ENCODE peak calls at places on chromosomes 7 and 10, in five cellular contexts. K is fibroblast of lung, I is heart left ventricle, E is lower lobe of right lung, H is H9. X is an unnamed sample.

GRCh38 chr7:100874577-100875355 is at the start of gene SRRT:
- DNase-seq in K (peak; percentile 96), I (peak; percentile 99), E (peak; percentile 99), H (peak; percentile 97), X (peak; percentile 100)

GRCh38 chr7:3028767-3029111 is 14.9 kb downstream of the CARD11 start:
- DNase-seq in K (no peak), I (no peak), E (no peak), H (no peak), X (no peak)

GRCh38 chr10:124063736-124064135 is 29.7 kb downstream of the CHST15 start:
- DNase-seq in K (peak; percentile 92), I (no peak), E (no peak), H (no peak), X (peak; percentile 44)

GRCh38 chr7:41425926-41426325 is 277.0 kb downstream of the INHBA start:
- DNase-seq in K (peak; percentile 90), I (no peak), E (no peak), H (no peak), X (no peak)

GRCh38 chr10:56583316-56583715 is 222.3 kb upstream of the ZWINT start:
- DNase-seq in K (no peak), I (no peak), E (no peak), H (no peak), X (no peak)

GRCh38 chr7:6652446-6653011 is 15.4 kb downstream of the ZNF316 start:
- DNase-seq in K (no peak), I (no peak), E (no peak), H (no peak), X (peak; percentile 37)

GRCh38 chr10:44963772-44964633 is 4.4 kb downstream of the RASSF4 start:
- DNase-seq in K (peak; percentile 34), I (peak; percentile 66), E (peak; percentile 85), H (peak; percentile 48), X (peak; percentile 88)

GRCh38 chr7:111238891-111239290 is 148.0 kb downstream of the LRRN3 start:
- DNase-seq in K (peak; percentile 79), I (no peak), E (no peak), H (no peak), X (no peak)

GRCh38 chr10:127040756-127041155 is 135.5 kb downstream of the DOCK1 start:
- DNase-seq in K (peak; percentile 3), I (no peak), E (no peak), H (no peak), X (no peak)

GRCh38 chr7:66052447-66052846 is 23.2 kb upstream of the ASL start:
- DNase-seq in K (no peak), I (no peak), E (no peak), H (no peak), X (no peak)

GRCh38 chr7:100483101-100483727 is 513 bp upstream of the NYAP1 start:
- DNase-seq in K (no peak), I (peak; percentile 67), E (peak; percentile 81), H (peak; percentile 76), X (peak; percentile 68)

GRCh38 chr7:26510226-26510957 is 218.7 kb downstream of the SNX10 start:
- DNase-seq in K (no peak), I (no peak), E (no peak), H (no peak), X (no peak)

GRCh38 chr7:123652406-123652805 is 3.3 kb upstream of the LMOD2 start:
- DNase-seq in K (no peak), I (no peak), E (no peak), H (no peak), X (no peak)

DNA sequence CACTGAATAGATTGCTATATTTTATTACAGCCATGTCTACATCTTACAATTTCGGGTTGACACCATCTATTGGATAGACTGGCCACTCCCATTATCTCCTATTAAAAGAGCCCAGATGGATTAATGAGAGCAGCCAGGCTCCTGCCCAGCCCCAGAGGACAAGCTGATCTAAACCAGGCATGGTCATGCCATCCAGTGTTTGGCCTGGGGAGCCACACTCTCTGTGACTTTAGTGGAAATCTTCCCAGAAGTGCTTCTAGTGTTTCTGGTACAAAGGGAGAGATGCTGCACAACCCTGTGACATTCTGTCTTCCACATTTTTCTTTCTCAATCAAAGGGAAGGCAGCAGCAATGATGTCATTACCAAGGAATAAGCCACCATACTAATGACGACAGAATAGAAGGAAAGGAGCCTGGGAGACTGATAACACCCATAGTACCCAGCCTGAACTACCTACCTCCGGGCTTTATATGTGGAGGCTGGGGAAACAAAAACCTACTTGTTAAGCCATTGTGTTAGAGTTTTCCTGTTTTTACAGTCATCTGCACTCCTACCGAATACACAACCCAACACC is 5.0 kb downstream of the NEBL start:
- DNase-seq in K (peak; percentile 4), I (peak; percentile 46), E (no peak), H (no peak), X (no peak)
- H3K27ac ChIP-seq in K (no peak overlapping the region), I (no peak overlapping the region), E (no peak overlapping the region), H (no peak overlapping the region), X (no peak overlapping the region)

DNA sequence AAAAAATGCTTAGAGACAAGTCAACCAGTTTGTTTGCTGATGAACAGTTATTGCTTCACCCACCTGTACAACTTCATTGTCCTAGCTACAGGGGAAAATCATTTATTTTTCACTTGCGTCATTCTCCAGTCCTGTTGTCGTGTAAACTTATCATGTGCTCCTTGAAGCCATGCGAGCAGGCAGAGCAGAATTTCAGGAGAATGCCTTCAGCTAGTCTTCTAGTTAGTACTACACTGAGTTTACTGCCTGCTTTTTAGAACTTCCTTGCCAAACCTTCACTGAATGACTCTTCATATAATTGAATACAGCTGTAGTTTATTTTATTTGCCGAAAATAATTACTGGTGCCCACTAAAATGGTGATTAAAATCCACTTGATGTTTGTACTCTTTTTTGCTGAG is 15.6 kb downstream of the RPA3 start:
- DNase-seq in K (no peak), I (no peak), E (no peak), H (no peak), X (no peak)
- H3K4me1 ChIP-seq in K (peaks cover 4% of the 10 kb centered on the region), I (peaks cover 62% of the 10 kb centered on the region), E (peaks cover 19% of the 10 kb centered on the region), H (peaks cover 2% of the 10 kb centered on the region), X (peaks cover 5% of the 10 kb centered on the region)

DNA sequence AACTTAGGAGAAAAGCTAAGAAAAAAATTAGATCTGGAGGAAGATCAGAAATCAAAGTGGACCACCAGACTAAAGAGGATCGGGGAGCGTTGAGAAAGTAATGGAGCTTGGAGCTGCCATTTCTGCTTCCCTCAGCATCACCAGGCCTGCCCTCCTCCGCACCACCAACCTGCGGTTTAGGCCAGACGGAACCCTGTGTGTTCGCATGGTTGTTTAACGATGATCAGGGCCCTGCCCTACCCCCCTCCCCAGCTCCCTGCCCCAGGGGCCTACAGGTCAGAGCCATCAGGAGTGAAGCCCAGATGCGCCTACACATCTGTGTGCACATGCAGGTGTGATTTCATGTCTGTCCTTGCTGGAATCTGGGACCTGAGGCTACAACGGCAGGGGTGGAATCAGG is 45.7 kb downstream of the EBF3 start:
- DNase-seq in K (no peak), I (no peak), E (no peak), H (no peak), X (no peak)
- H3K9me3 ChIP-seq in K (no peaks in the 10 kb centered on the region), I (no peaks in the 10 kb centered on the region), E (no peaks in the 10 kb centered on the region), H (no peaks in the 10 kb centered on the region), X (no peaks in the 10 kb centered on the region)

GRCh38 chr10:60346661-60347060 is 43.0 kb downstream of the ANK3 start:
- DNase-seq in K (no peak), I (no peak), E (no peak), H (no peak), X (no peak)

GRCh38 chr10:60338002-60338564 is 51.6 kb downstream of the ANK3 start:
- DNase-seq in K (no peak), I (no peak), E (no peak), H (no peak), X (no peak)

GRCh38 chr10:60340973-60341372 is 48.7 kb downstream of the ANK3 start:
- DNase-seq in K (no peak), I (no peak), E (no peak), H (no peak), X (no peak)

GRCh38 chr10:60343254-60343653 is 46.4 kb downstream of the ANK3 start:
- DNase-seq in K (peak; percentile 39), I (no peak), E (no peak), H (no peak), X (no peak)

DNA sequence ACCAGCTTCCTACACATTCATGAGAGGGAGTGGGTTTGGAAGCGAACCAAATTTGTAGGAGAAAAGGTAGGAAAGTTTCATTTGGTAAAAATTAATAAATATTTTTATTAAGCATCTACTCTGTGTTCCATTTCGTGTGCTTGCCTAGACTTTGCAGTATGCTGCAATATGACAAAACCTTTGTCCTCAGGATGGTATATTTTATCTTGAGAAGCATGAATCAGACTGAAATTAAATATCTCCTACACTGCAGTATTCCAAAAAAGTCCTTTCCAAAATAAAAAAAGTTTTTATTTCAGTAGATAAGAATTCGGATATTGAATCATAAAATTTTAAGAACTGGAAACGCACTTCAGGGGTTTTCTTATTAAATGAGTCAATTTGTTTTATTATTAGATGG is 47.7 kb downstream of the ANK3 start:
- DNase-seq in K (no peak), I (no peak), E (no peak), H (no peak), X (no peak)
- H3K27ac ChIP-seq in K (no peak overlapping the region), I (no peak overlapping the region), E (no peak overlapping the region), H (no peak overlapping the region), X (no peak overlapping the region)

GRCh38 chr10:88901610-88902327 is 21.7 kb downstream of the STAMBPL1 start:
- DNase-seq in K (peak; percentile 75), I (no peak), E (no peak), H (no peak), X (no peak)

GRCh38 chr10:88902328-88902789 is 22.3 kb downstream of the STAMBPL1 start:
- DNase-seq in K (no peak), I (no peak), E (no peak), H (no peak), X (no peak)

GRCh38 chr10:88898727-88899126 is 18.7 kb downstream of the STAMBPL1 start:
- DNase-seq in K (no peak), I (no peak), E (no peak), H (no peak), X (no peak)

GRCh38 chr10:88899886-88900285 is 19.8 kb downstream of the STAMBPL1 start:
- DNase-seq in K (no peak), I (no peak), E (no peak), H (no peak), X (no peak)

GRCh38 chr10:88901206-88901605 is 21.2 kb downstream of the STAMBPL1 start:
- DNase-seq in K (no peak), I (no peak), E (no peak), H (no peak), X (no peak)
- H3K4me1 ChIP-seq in K (peaks cover 22% of the 10 kb centered on the region), I (peaks cover 23% of the 10 kb centered on the region), E (peaks cover 16% of the 10 kb centered on the region), H (peaks cover 3% of the 10 kb centered on the region), X (no peaks in the 10 kb centered on the region)

GRCh38 chr7:117829450-117829849 is 43.8 kb downstream of the CTTNBP2 start:
- DNase-seq in K (no peak), I (no peak), E (no peak), H (no peak), X (no peak)
- H3K9me3 ChIP-seq in K (no peaks in the 10 kb centered on the region), I (no peaks in the 10 kb centered on the region), E (no peaks in the 10 kb centered on the region), H (no peaks in the 10 kb centered on the region), X (no peaks in the 10 kb centered on the region)

GRCh38 chr7:151453326-151453791 is 13.4 kb upstream of the CRYGN start:
- DNase-seq in K (no peak), I (no peak), E (no peak), H (peak; percentile 39), X (peak; percentile 67)

GRCh38 chr7:151454932-151455530 is 15.1 kb upstream of the CRYGN start:
- DNase-seq in K (no peak), I (no peak), E (no peak), H (peak; percentile 29), X (no peak)

GRCh38 chr7:151452680-151453325 is 12.9 kb upstream of the CRYGN start:
- DNase-seq in K (no peak), I (no peak), E (no peak), H (no peak), X (peak; percentile 57)

GRCh38 chr7:151455690-151456089 is 15.7 kb upstream of the CRYGN start:
- DNase-seq in K (no peak), I (no peak), E (no peak), H (no peak), X (no peak)

GRCh38 chr7:151454306-151454705 is 14.4 kb upstream of the CRYGN start:
- DNase-seq in K (no peak), I (no peak), E (no peak), H (no peak), X (no peak)
- H3K27ac ChIP-seq in K (no peak overlapping the region), I (no peak overlapping the region), E (no peak overlapping the region), H (no peak overlapping the region), X (no peak overlapping the region)

X was measured in aorta.